ENCODE peak calls at places on chromosomes 2 and 18, in four cellular contexts. D is fibroblast of lung, F is upper lobe of right lung, H is transverse colon. Z is an unnamed sample.

GRCh38 chr2:160507046-160507407 is 13.4 kb upstream of the RBMS1 start:
- DNase-seq in D (no peak), F (no peak), H (no peak), Z (no peak)

GRCh38 chr2:197909377-197909776 is 105.0 kb downstream of the PLCL1 start:
- DNase-seq in D (peak; percentile 91), F (no peak), H (no peak), Z (no peak)

GRCh38 chr2:217538719-217539118 is 464.1 kb downstream of the TNS1 start:
- DNase-seq in D (peak; percentile 44), F (no peak), H (no peak), Z (no peak)

GRCh38 chr2:150792780-150793300 is 305.4 kb upstream of the RND3 start:
- DNase-seq in D (no peak), F (peak; percentile 59), H (no peak), Z (no peak)

GRCh38 chr2:29786361-29786760 is 135.0 kb downstream of the ALK start:
- DNase-seq in D (no peak), F (no peak), H (no peak), Z (no peak)

GRCh38 chr2:9739508-9739907 is 103.8 kb upstream of the TAF1B start:
- DNase-seq in D (no peak), F (peak; percentile 77), H (peak; percentile 77), Z (peak; percentile 61)

GRCh38 chr2:24972315-24972958 is 682 bp upstream of the DNAJC27 start:
- DNase-seq in D (peak; percentile 36), F (no peak), H (peak; percentile 42), Z (peak; percentile 8)

GRCh38 chr2:217934321-217935131 is 68.3 kb downstream of the TNS1 start:
- DNase-seq in D (peak; percentile 99), F (no peak), H (peak; percentile 60), Z (no peak)

GRCh38 chr2:218343591-218343990 is 13.1 kb upstream of the CATIP start:
- DNase-seq in D (peak; percentile 71), F (no peak), H (no peak), Z (no peak)

GRCh38 chr2:230658877-230659652 is 53.6 kb upstream of the CAB39 start:
- DNase-seq in D (no peak), F (no peak), H (no peak), Z (no peak)

GRCh38 chr2:204365778-204366177 is 179.5 kb upstream of the PARD3B start:
- DNase-seq in D (no peak), F (no peak), H (no peak), Z (no peak)

GRCh38 chr18:56196495-56197225 is 441.7 kb downstream of the TXNL1 start:
- DNase-seq in D (peak; percentile 70), F (no peak), H (no peak), Z (no peak)

GRCh38 chr2:26086155-26086634 is 52.3 kb downstream of the RAB10 start:
- DNase-seq in D (peak; percentile 95), F (no peak), H (no peak), Z (no peak)

GRCh38 chr18:40577255-40577654 is 1377.8 kb upstream of the PIK3C3 start:
- DNase-seq in D (peak; percentile 80), F (no peak), H (no peak), Z (no peak)

GRCh38 chr18:40583671-40584070 is 1371.4 kb upstream of the PIK3C3 start:
- DNase-seq in D (no peak), F (no peak), H (no peak), Z (no peak)

DNA sequence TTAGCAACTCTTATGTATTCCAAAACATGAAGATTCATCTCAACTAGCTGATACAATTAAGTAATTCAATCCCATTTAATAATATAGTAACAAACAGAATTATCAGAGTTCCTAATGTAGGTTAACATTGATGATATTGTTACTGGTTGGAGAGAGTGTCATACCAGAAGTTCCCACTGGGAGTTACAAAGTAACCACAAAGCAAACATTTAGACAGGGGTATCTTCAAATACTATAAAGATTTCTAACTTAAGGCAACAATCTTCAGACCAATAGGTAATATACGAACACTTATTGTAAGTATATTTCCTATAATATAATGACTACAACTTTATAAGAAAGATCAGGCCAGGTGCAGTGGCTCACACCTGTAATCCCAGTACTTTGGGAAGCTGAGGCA is 1372.9 kb upstream of the PIK3C3 start:
- DNase-seq in D (no peak), F (no peak), H (no peak), Z (no peak)
- TF ChIP-seq CTCF in D (no peak), F (no peak), H (no peak), Z (no peak)

DNA sequence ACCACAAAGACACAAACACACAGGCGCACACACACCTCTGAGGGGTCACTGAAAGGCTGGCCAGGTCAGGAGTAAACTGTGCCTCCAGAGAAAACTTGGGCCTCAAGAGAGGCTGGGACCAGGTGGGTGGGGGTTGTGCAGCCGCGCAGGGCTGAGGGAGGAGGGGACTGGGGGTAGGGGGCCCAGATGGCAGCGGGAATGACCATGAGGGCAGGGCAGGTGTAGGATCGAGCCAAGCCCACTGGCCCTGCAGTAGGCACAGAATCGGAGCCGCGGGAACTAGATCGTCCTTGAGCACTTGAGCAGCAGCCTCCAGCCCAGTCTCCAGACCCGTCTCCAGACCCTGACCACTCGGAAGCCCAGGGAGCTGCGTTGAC is 36.8 kb downstream of the ANKMY1 start:
- DNase-seq in D (no peak), F (no peak), H (no peak), Z (no peak)
- H3K36me3 ChIP-seq in D (no peaks in the 10 kb centered on the region), F (peaks cover 10% of the 10 kb centered on the region), H (peaks cover 19% of the 10 kb centered on the region), Z (peaks cover 11% of the 10 kb centered on the region)

GRCh38 chr2:168849610-168850009 is 40.6 kb downstream of the SPC25 start:
- DNase-seq in D (peak; percentile 22), F (no peak), H (peak; percentile 59), Z (no peak)
- TF ChIP-seq CTCF in D (peak; percentile 12), F (peak; percentile 27), H (peak; percentile 49), Z (no peak)

DNA sequence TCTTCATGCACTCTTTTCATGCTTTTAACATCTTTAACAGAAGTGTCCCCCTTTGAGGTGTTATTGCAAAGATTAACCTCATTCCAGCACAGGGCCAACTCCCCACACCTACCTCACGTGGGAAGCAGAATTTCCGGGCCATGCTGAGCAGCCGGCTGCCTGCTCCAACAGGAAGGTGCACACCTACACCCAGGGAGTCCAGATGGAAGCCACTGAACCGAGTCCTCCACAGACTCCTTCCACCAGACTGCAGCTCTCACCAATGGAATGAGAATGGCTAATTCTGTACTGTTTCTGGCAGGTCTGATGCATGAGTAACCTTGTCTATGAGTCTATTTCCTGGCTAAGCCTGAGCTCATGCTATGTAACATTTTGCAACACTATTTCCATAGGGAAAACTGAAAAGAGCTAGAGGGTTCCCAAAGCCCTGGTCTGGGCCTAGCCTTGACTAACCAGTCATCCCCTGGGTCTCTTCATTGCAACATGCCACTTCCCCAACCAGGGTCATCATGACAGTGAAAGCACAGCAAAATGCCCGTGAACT is 11.0 kb downstream of the ERFE start:
- DNase-seq in D (peak; percentile 97), F (peak; percentile 58), H (no peak), Z (no peak)
- H3K36me3 ChIP-seq in D (peaks cover 27% of the 10 kb centered on the region), F (peaks cover 65% of the 10 kb centered on the region), H (peaks cover 23% of the 10 kb centered on the region), Z (peaks cover 43% of the 10 kb centered on the region)

GRCh38 chr2:157178865-157179264 is 78.6 kb upstream of the GALNT5 start:
- DNase-seq in D (no peak), F (no peak), H (no peak), Z (no peak)
- TF ChIP-seq CTCF in D (no peak), F (no peak), H (no peak), Z (no peak)

DNA sequence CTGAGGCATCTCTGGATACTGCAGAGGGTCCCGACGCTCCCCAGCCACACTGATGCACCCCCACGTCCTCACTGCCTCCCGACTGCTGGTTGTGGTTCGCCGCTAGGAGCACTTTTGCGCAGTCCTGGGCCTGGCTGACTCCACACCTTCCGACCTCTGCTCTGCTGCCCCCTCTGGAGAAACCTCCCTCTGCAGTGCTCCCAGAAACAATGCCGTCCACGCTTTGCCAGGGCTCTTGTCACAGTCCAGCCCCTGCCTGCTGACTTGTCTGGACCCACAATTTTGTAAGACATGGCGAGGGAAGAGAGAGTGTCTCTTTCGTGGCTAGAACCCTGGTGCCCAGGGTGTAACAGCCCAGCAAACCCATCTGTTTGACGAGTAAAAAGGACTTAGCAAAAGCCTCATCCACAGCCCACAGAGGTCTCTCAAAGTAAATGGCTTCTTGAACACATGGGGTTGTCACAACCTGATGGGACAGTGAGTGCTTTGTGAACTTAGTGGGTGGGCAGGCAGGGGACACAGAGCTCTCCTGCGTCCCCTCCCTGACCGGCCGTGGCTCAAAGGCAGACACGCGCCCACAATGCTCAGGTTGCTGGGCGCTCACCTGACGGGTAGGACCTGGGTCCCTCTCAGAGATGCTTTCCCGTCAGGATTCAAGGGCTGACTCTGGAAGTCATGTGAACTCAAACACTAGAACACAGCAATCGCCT is 4.0 kb downstream of the COPS9 start:
- DNase-seq in D (no peak), F (peak; percentile 45), H (no peak), Z (no peak)
- H3K36me3 ChIP-seq in D (peaks cover 16% of the 10 kb centered on the region), F (peaks cover 57% of the 10 kb centered on the region), H (peaks cover 14% of the 10 kb centered on the region), Z (peaks cover 35% of the 10 kb centered on the region)

GRCh38 chr2:124328397-124328796 is 303.3 kb downstream of the CNTNAP5 start:
- DNase-seq in D (no peak), F (no peak), H (no peak), Z (no peak)

GRCh38 chr2:124323321-124323720 is 298.2 kb downstream of the CNTNAP5 start:
- DNase-seq in D (peak; percentile 0), F (no peak), H (no peak), Z (no peak)

GRCh38 chr2:124320072-124320471 is 295.0 kb downstream of the CNTNAP5 start:
- DNase-seq in D (no peak), F (no peak), H (no peak), Z (no peak)

GRCh38 chr2:124327293-124327692 is 302.2 kb downstream of the CNTNAP5 start:
- DNase-seq in D (no peak), F (no peak), H (no peak), Z (no peak)

DNA sequence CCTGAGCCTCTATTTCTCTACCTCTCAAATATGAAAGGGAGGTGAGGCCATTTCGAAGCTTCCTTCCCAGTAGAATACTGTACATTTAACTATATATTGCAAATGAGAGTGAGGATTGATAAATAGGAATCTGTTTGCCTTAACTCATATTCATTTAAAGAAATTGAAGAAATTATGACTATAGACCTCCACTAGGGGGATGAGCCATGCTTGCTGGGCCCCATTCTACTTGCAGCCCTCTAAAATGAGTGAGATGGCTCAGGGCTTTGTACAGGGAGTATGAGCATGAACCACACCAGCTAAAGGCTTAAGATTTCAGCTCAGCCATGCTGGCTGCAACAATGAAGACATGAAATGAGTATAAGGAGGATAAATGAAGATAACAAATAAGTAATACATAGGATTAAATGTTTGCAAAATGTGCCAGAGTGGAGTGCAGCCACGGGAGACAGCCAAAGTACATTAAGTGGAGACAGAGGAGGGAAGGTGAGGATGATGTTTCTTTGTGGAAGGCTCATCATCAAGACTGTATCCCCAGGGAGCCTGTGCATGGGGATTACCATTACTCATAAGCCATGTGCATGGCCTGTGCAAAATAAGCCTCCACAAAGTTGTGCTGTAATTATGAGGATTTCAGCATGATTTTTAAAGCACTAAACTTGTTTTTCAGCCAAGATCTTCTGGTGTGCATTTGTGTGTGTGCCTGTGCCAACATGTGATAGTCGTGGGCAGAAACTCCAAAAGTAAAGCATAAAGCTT is 300.8 kb downstream of the CNTNAP5 start:
- DNase-seq in D (no peak), F (no peak), H (no peak), Z (no peak)
- TF ChIP-seq CTCF in D (no peak), F (no peak), H (no peak), Z (no peak)

GRCh38 chr2:216151313-216152030 is 42.3 kb downstream of the XRCC5 start:
- DNase-seq in D (no peak), F (no peak), H (no peak), Z (no peak)
- H3K36me3 ChIP-seq in D (peaks cover 5% of the 10 kb centered on the region), F (peaks cover 92% of the 10 kb centered on the region), H (peaks cover 67% of the 10 kb centered on the region), Z (peaks cover 46% of the 10 kb centered on the region)

Z was measured in CD8-positive, alpha-beta T cell.